ENCODE peak calls at places on chromosomes 16 and 17, in six cellular contexts. One of them, this sample, is unnamed.

GRCh38 chr17:9339958-9340357 is 235.7 kb downstream of the STX8 start:
- DNase-seq in tibial artery: no peak
- DNase-seq in IMR-90: no peak
- DNase-seq in lower lobe of right lung: no peak
- DNase-seq in testis: no peak
- DNase-seq in heart right ventricle: no peak
- DNase-seq in this sample: no peak

GRCh38 chr17:10336393-10336792 is 36.4 kb downstream of the MYH13 start:
- DNase-seq in tibial artery: no peak
- DNase-seq in testis: no peak
- DNase-seq in IMR-90: no peak
- DNase-seq in lower lobe of right lung: no peak
- DNase-seq in heart right ventricle: no peak
- DNase-seq in this sample: no peak

GRCh38 chr16:87216824-87217205 is 100.4 kb downstream of the C16orf95 start:
- DNase-seq in heart right ventricle: no peak
- DNase-seq in IMR-90: no peak
- DNase-seq in tibial artery: peak; percentile 74
- DNase-seq in testis: no peak
- DNase-seq in lower lobe of right lung: peak; percentile 70
- DNase-seq in this sample: no peak

GRCh38 chr17:69733171-69734014 is 318.9 kb downstream of the MAP2K6 start:
- DNase-seq in testis: no peak
- DNase-seq in tibial artery: no peak
- DNase-seq in IMR-90: peak; percentile 88
- DNase-seq in lower lobe of right lung: no peak
- DNase-seq in heart right ventricle: peak; percentile 16
- DNase-seq in this sample: peak; percentile 97

GRCh38 chr16:71367243-71367976 is 8.9 kb downstream of the CALB2 start:
- DNase-seq in heart right ventricle: no peak
- DNase-seq in IMR-90: peak; percentile 21
- DNase-seq in tibial artery: no peak
- DNase-seq in lower lobe of right lung: peak; percentile 59
- DNase-seq in testis: peak; percentile 72
- DNase-seq in this sample: peak; percentile 17

GRCh38 chr17:9645858-9646555 is 690 bp downstream of the USP43 start:
- DNase-seq in lower lobe of right lung: peak; percentile 79
- DNase-seq in tibial artery: no peak
- DNase-seq in IMR-90: no peak
- DNase-seq in testis: peak; percentile 65
- DNase-seq in heart right ventricle: peak; percentile 28
- DNase-seq in this sample: peak; percentile 59

GRCh38 chr17:33049781-33050414 is 58.3 kb downstream of the SPACA3 start:
- DNase-seq in heart right ventricle: no peak
- DNase-seq in IMR-90: peak; percentile 48
- DNase-seq in testis: peak; percentile 78
- DNase-seq in lower lobe of right lung: no peak
- DNase-seq in tibial artery: no peak
- DNase-seq in this sample: peak; percentile 44

GRCh38 chr16:10647264-10647720 is 47.4 kb downstream of the TEKT5 start:
- DNase-seq in lower lobe of right lung: no peak
- DNase-seq in testis: no peak
- DNase-seq in heart right ventricle: no peak
- DNase-seq in IMR-90: no peak
- DNase-seq in tibial artery: no peak
- DNase-seq in this sample: no peak

GRCh38 chr16:89050119-89050867 is 43.4 kb upstream of the ACSF3 start:
- DNase-seq in heart right ventricle: peak; percentile 8
- DNase-seq in testis: no peak
- DNase-seq in IMR-90: no peak
- DNase-seq in lower lobe of right lung: peak; percentile 40
- DNase-seq in tibial artery: no peak
- DNase-seq in this sample: no peak

GRCh38 chr16:29825145-29826044 is 5.1 kb downstream of the MVP start:
- DNase-seq in heart right ventricle: peak; percentile 56
- DNase-seq in lower lobe of right lung: no peak
- DNase-seq in tibial artery: no peak
- DNase-seq in IMR-90: peak; percentile 90
- DNase-seq in testis: no peak
- DNase-seq in this sample: peak; percentile 27

GRCh38 chr17:67528751-67529436 is 151.8 kb downstream of the PITPNC1 start:
- DNase-seq in IMR-90: peak; percentile 93
- DNase-seq in heart right ventricle: peak; percentile 65
- DNase-seq in lower lobe of right lung: peak; percentile 77
- DNase-seq in tibial artery: peak; percentile 83
- DNase-seq in testis: peak; percentile 86
- DNase-seq in this sample: peak; percentile 73

GRCh38 chr17:64036198-64036922 is 15.9 kb upstream of the ICAM2 start:
- DNase-seq in testis: no peak
- DNase-seq in heart right ventricle: no peak
- DNase-seq in tibial artery: no peak
- DNase-seq in lower lobe of right lung: no peak
- DNase-seq in IMR-90: no peak
- DNase-seq in this sample: no peak

GRCh38 chr16:80029381-80029630 is 428.8 kb upstream of the MAF start:
- DNase-seq in IMR-90: no peak
- DNase-seq in heart right ventricle: no peak
- DNase-seq in testis: no peak
- DNase-seq in tibial artery: no peak
- DNase-seq in lower lobe of right lung: no peak
- DNase-seq in this sample: no peak

GRCh38 chr17:20010886-20011402 is 1.8 kb downstream of the SPECC1 start:
- DNase-seq in lower lobe of right lung: no peak
- DNase-seq in testis: no peak
- DNase-seq in heart right ventricle: no peak
- DNase-seq in IMR-90: no peak
- DNase-seq in tibial artery: no peak
- DNase-seq in this sample: no peak

GRCh38 chr17:20009052-20009301 is 182 bp upstream of the SPECC1 start:
- DNase-seq in heart right ventricle: no peak
- DNase-seq in lower lobe of right lung: peak; percentile 84
- DNase-seq in testis: no peak
- DNase-seq in tibial artery: no peak
- DNase-seq in IMR-90: no peak
- DNase-seq in this sample: no peak

GRCh38 chr17:20010099-20010863 is 1.1 kb downstream of the SPECC1 start:
- DNase-seq in heart right ventricle: peak; percentile 20
- DNase-seq in tibial artery: peak; percentile 80
- DNase-seq in testis: peak; percentile 67
- DNase-seq in IMR-90: peak; percentile 61
- DNase-seq in lower lobe of right lung: no peak
- DNase-seq in this sample: peak; percentile 61

GRCh38 chr17:20008242-20009051 is 712 bp upstream of the SPECC1 start:
- DNase-seq in IMR-90: no peak
- DNase-seq in testis: peak; percentile 43
- DNase-seq in heart right ventricle: peak; percentile 35
- DNase-seq in lower lobe of right lung: peak; percentile 54
- DNase-seq in tibial artery: peak; percentile 71
- DNase-seq in this sample: peak; percentile 22

GRCh38 chr17:20009302-20010098 is at the start of gene SPECC1:
- DNase-seq in heart right ventricle: peak; percentile 87
- DNase-seq in lower lobe of right lung: peak; percentile 53
- DNase-seq in IMR-90: peak; percentile 43
- DNase-seq in testis: peak; percentile 85
- DNase-seq in tibial artery: peak; percentile 91
- DNase-seq in this sample: peak; percentile 33
- TF ChIP-seq CTCF in heart right ventricle: peak; percentile 98
- TF ChIP-seq CTCF in lower lobe of right lung: peak; percentile 95
- TF ChIP-seq CTCF in IMR-90: peak; percentile 96
- TF ChIP-seq CTCF in testis: peak; percentile 99
- TF ChIP-seq CTCF in tibial artery: peak; percentile 100
- TF ChIP-seq CTCF in this sample: no peak

GRCh38 chr17:78716814-78717393 is 65.2 kb downstream of the CYTH1 start:
- DNase-seq in lower lobe of right lung: peak; percentile 78
- DNase-seq in testis: peak; percentile 86
- DNase-seq in heart right ventricle: peak; percentile 73
- DNase-seq in IMR-90: peak; percentile 22
- DNase-seq in tibial artery: peak; percentile 78
- DNase-seq in this sample: peak; percentile 25
- H3K4me3 ChIP-seq in lower lobe of right lung: peak overlapping the region; percentile 51
- H3K4me3 ChIP-seq in testis: no peak overlapping the region
- H3K4me3 ChIP-seq in heart right ventricle: peak overlapping the region; percentile 59
- H3K4me3 ChIP-seq in IMR-90: peak overlapping the region; percentile 34
- H3K4me3 ChIP-seq in tibial artery: peak overlapping the region; percentile 49
- H3K4me3 ChIP-seq in this sample: peak overlapping the region; percentile 9

GRCh38 chr16:86073103-86073625 is 174.2 kb downstream of the IRF8 start:
- DNase-seq in tibial artery: no peak
- DNase-seq in heart right ventricle: no peak
- DNase-seq in IMR-90: no peak
- DNase-seq in lower lobe of right lung: no peak
- DNase-seq in testis: no peak
- DNase-seq in this sample: no peak
- TF ChIP-seq CTCF in tibial artery: no peak
- TF ChIP-seq CTCF in heart right ventricle: no peak
- TF ChIP-seq CTCF in IMR-90: no peak
- TF ChIP-seq CTCF in lower lobe of right lung: no peak
- TF ChIP-seq CTCF in testis: no peak
- TF ChIP-seq CTCF in this sample: no peak

GRCh38 chr16:84548508-84548907 is 44.0 kb upstream of the MEAK7 start:
- DNase-seq in heart right ventricle: no peak
- DNase-seq in tibial artery: no peak
- DNase-seq in lower lobe of right lung: peak; percentile 13
- DNase-seq in IMR-90: no peak
- DNase-seq in testis: no peak
- DNase-seq in this sample: no peak
- H3K4me3 ChIP-seq in heart right ventricle: no peak overlapping the region
- H3K4me3 ChIP-seq in tibial artery: no peak overlapping the region
- H3K4me3 ChIP-seq in lower lobe of right lung: no peak overlapping the region
- H3K4me3 ChIP-seq in IMR-90: no peak overlapping the region
- H3K4me3 ChIP-seq in testis: no peak overlapping the region
- H3K4me3 ChIP-seq in this sample: no peak overlapping the region

This sample was measured in bronchial epithelial cell.